ENCODE peak calls at places on chromosomes 3 and 15, in seven cellular contexts. One of them, this sample, is unnamed. For H3K9me3, the result is how much of the 10 kb centered on the place peaks cover.

GRCh38 chr3:61901986-61902385 is 340.6 kb downstream of the PTPRG start:
- DNase-seq in K562: no peak
- DNase-seq in breast epithelium: no peak
- DNase-seq in transverse colon: no peak
- DNase-seq in HepG2: no peak
- DNase-seq in prostate gland: no peak
- DNase-seq in endothelial cell of umbilical vein: no peak
- DNase-seq in this sample: no peak

GRCh38 chr3:58581328-58582091 is 4.3 kb upstream of the FAM107A start:
- DNase-seq in K562: no peak
- DNase-seq in HepG2: no peak
- DNase-seq in breast epithelium: no peak
- DNase-seq in transverse colon: no peak
- DNase-seq in endothelial cell of umbilical vein: no peak
- DNase-seq in prostate gland: no peak
- DNase-seq in this sample: no peak

GRCh38 chr3:129934234-129935123 is 40.0 kb upstream of the TRH start:
- DNase-seq in HepG2: peak
- DNase-seq in transverse colon: no peak
- DNase-seq in K562: peak
- DNase-seq in breast epithelium: no peak
- DNase-seq in prostate gland: no peak
- DNase-seq in endothelial cell of umbilical vein: peak
- DNase-seq in this sample: peak

GRCh38 chr3:50269977-50270413 is 1.0 kb downstream of the SEMA3B start:
- DNase-seq in prostate gland: no peak
- DNase-seq in transverse colon: no peak
- DNase-seq in breast epithelium: no peak
- DNase-seq in endothelial cell of umbilical vein: no peak
- DNase-seq in HepG2: no peak
- DNase-seq in K562: no peak
- DNase-seq in this sample: no peak

GRCh38 chr3:36700537-36701248 is 63.7 kb downstream of the DCLK3 start:
- DNase-seq in endothelial cell of umbilical vein: peak
- DNase-seq in breast epithelium: peak
- DNase-seq in HepG2: peak
- DNase-seq in K562: peak
- DNase-seq in prostate gland: peak
- DNase-seq in transverse colon: no peak
- DNase-seq in this sample: no peak

GRCh38 chr15:77554306-77555080 is 78.2 kb downstream of the LINGO1 start:
- DNase-seq in transverse colon: no peak
- DNase-seq in HepG2: no peak
- DNase-seq in K562: no peak
- DNase-seq in endothelial cell of umbilical vein: no peak
- DNase-seq in prostate gland: no peak
- DNase-seq in breast epithelium: no peak
- DNase-seq in this sample: no peak

GRCh38 chr3:120449701-120450216 is 1.0 kb downstream of the FSTL1 start:
- DNase-seq in prostate gland: no peak
- DNase-seq in K562: no peak
- DNase-seq in breast epithelium: no peak
- DNase-seq in HepG2: no peak
- DNase-seq in endothelial cell of umbilical vein: peak
- DNase-seq in transverse colon: no peak
- DNase-seq in this sample: peak

GRCh38 chr15:48040166-48040817 is 80.5 kb upstream of the SLC24A5 start:
- DNase-seq in endothelial cell of umbilical vein: no peak
- DNase-seq in HepG2: no peak
- DNase-seq in K562: no peak
- DNase-seq in transverse colon: peak
- DNase-seq in prostate gland: no peak
- DNase-seq in breast epithelium: no peak
- DNase-seq in this sample: no peak

GRCh38 chr3:14602804-14603644 is 48.5 kb upstream of the CCDC174 start:
- DNase-seq in HepG2: no peak
- DNase-seq in endothelial cell of umbilical vein: no peak
- DNase-seq in prostate gland: no peak
- DNase-seq in K562: peak
- DNase-seq in transverse colon: no peak
- DNase-seq in breast epithelium: no peak
- DNase-seq in this sample: no peak

GRCh38 chr3:183818706-183819624 is 6.4 kb downstream of the MAP6D1 start:
- DNase-seq in K562: no peak
- DNase-seq in transverse colon: no peak
- DNase-seq in prostate gland: no peak
- DNase-seq in endothelial cell of umbilical vein: no peak
- DNase-seq in breast epithelium: no peak
- DNase-seq in HepG2: no peak
- DNase-seq in this sample: no peak

GRCh38 chr3:110526732-110527727 is 544.6 kb upstream of the NECTIN3 start:
- DNase-seq in transverse colon: no peak
- DNase-seq in HepG2: no peak
- DNase-seq in K562: peak
- DNase-seq in endothelial cell of umbilical vein: peak
- DNase-seq in breast epithelium: no peak
- DNase-seq in prostate gland: no peak
- DNase-seq in this sample: no peak

GRCh38 chr3:155323063-155323666 is 29.7 kb upstream of the STRIT1 start:
- DNase-seq in prostate gland: peak
- DNase-seq in breast epithelium: no peak
- DNase-seq in endothelial cell of umbilical vein: peak
- DNase-seq in transverse colon: peak
- DNase-seq in HepG2: peak
- DNase-seq in K562: peak
- DNase-seq in this sample: no peak

GRCh38 chr3:110925804-110926203 is 145.8 kb upstream of the NECTIN3 start:
- DNase-seq in prostate gland: no peak
- DNase-seq in HepG2: no peak
- DNase-seq in endothelial cell of umbilical vein: no peak
- DNase-seq in breast epithelium: no peak
- DNase-seq in K562: no peak
- DNase-seq in transverse colon: no peak
- DNase-seq in this sample: no peak

GRCh38 chr3:112376996-112377395 is 44.0 kb downstream of the CD200 start:
- DNase-seq in K562: no peak
- DNase-seq in prostate gland: no peak
- DNase-seq in transverse colon: no peak
- DNase-seq in HepG2: no peak
- DNase-seq in breast epithelium: no peak
- DNase-seq in endothelial cell of umbilical vein: peak
- DNase-seq in this sample: no peak

GRCh38 chr3:134482622-134483021 is 3.2 kb downstream of the ANAPC13 start:
- DNase-seq in K562: no peak
- DNase-seq in breast epithelium: no peak
- DNase-seq in prostate gland: no peak
- DNase-seq in transverse colon: no peak
- DNase-seq in HepG2: no peak
- DNase-seq in endothelial cell of umbilical vein: no peak
- DNase-seq in this sample: no peak

GRCh38 chr3:178964551-178964950 is 107.1 kb downstream of the ZMAT3 start:
- DNase-seq in breast epithelium: no peak
- DNase-seq in transverse colon: no peak
- DNase-seq in endothelial cell of umbilical vein: no peak
- DNase-seq in prostate gland: no peak
- DNase-seq in HepG2: no peak
- DNase-seq in K562: no peak
- DNase-seq in this sample: no peak

DNA sequence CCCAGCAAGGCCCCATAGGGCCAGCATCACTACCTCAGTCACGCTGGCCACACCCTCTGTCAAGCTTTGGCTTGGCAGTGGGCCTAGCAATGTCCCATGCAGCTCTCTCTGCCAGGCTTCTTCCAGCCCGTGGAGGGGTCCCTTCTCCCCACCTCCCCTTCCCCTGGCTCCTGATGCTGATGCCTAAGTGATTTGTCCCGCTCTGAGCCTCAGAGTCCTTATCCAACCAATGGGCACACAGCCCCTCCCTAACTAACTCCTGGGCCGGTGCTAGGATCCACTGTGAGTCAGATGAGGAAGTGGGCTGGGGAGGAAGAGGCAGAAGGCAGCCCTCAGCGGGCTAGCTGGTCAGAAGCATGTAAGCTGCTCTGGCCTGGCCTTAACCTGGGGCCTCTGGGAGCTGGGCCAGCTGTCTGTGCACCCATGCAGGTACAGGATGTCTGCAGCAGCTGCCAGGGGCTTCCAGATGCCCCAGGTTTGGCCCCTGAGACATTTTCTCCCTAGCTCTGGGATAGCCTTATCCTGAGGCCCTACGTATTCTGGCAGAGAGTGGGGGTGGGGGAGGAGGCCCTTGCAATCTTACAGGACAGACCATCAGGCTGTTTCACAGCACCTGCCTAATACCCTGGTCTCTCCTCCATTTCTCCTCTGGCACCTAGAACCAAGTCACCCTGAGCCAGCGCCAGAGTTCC is 740 bp upstream of the ZBTB47 start:
- DNase-seq in prostate gland: no peak
- DNase-seq in K562: peak
- DNase-seq in HepG2: peak
- DNase-seq in breast epithelium: peak
- DNase-seq in transverse colon: peak
- DNase-seq in endothelial cell of umbilical vein: peak
- DNase-seq in this sample: peak
- TF ChIP-seq POLR2A in prostate gland: peak
- TF ChIP-seq POLR2A in K562: peak
- TF ChIP-seq POLR2A in HepG2: no peak
- TF ChIP-seq POLR2A in breast epithelium: peak
- TF ChIP-seq POLR2A in transverse colon: peak
- TF ChIP-seq POLR2A in endothelial cell of umbilical vein: peak
- TF ChIP-seq POLR2A in this sample: peak

GRCh38 chr3:6736781-6737180 is 124.1 kb upstream of the GRM7 start:
- DNase-seq in prostate gland: no peak
- DNase-seq in endothelial cell of umbilical vein: no peak
- DNase-seq in transverse colon: no peak
- DNase-seq in K562: no peak
- DNase-seq in breast epithelium: no peak
- DNase-seq in HepG2: no peak
- DNase-seq in this sample: no peak

GRCh38 chr3:6737223-6737994 is 123.5 kb upstream of the GRM7 start:
- DNase-seq in HepG2: no peak
- DNase-seq in transverse colon: no peak
- DNase-seq in breast epithelium: no peak
- DNase-seq in endothelial cell of umbilical vein: no peak
- DNase-seq in prostate gland: no peak
- DNase-seq in K562: no peak
- DNase-seq in this sample: no peak

GRCh38 chr3:6732807-6733206 is 128.1 kb upstream of the GRM7 start:
- DNase-seq in breast epithelium: no peak
- DNase-seq in K562: no peak
- DNase-seq in HepG2: no peak
- DNase-seq in transverse colon: no peak
- DNase-seq in prostate gland: no peak
- DNase-seq in endothelial cell of umbilical vein: no peak
- DNase-seq in this sample: no peak

GRCh38 chr3:6733699-6734394 is 127.1 kb upstream of the GRM7 start:
- DNase-seq in breast epithelium: no peak
- DNase-seq in transverse colon: no peak
- DNase-seq in HepG2: no peak
- DNase-seq in prostate gland: no peak
- DNase-seq in endothelial cell of umbilical vein: no peak
- DNase-seq in K562: no peak
- DNase-seq in this sample: no peak

GRCh38 chr3:6734395-6734746 is 126.5 kb upstream of the GRM7 start:
- DNase-seq in endothelial cell of umbilical vein: no peak
- DNase-seq in K562: no peak
- DNase-seq in transverse colon: no peak
- DNase-seq in HepG2: no peak
- DNase-seq in breast epithelium: no peak
- DNase-seq in prostate gland: no peak
- DNase-seq in this sample: no peak
- H3K9me3 ChIP-seq in endothelial cell of umbilical vein: under half
- H3K9me3 ChIP-seq in K562: under half
- H3K9me3 ChIP-seq in transverse colon: under half
- H3K9me3 ChIP-seq in HepG2: half or more
- H3K9me3 ChIP-seq in breast epithelium: under half
- H3K9me3 ChIP-seq in prostate gland: under half
- H3K9me3 ChIP-seq in this sample: under half

DNA sequence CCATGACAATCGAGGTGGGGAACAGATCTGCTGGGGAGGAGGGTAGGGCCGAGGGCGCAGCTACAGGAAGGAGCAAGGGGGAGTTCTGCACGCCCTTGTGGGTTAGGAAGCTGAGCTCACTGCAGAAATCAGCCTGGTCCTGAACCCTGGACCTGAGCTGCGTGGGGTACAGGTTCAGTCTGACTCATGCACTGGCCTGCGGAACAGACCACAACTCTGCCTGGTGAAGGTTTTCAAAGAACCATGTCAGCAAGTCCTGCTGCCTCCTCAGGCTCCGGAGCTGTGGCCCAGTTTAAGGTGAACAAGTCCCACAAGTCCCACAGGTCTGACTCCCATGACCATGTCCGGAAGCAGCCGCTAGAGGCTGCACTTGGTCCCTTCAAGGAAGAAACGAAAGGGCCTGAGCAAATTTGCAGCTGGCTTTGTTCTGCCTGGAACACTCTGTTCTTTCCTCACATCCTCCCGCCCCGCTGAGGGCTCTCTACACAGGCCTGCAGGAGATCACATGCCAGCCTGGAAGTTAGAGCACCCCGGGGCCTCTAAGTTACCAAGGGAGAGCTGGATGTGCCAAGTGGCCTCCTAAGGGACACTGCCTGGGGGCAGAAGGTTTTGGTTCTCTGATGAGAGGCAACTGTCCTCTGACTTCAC is 49.3 kb upstream of the AKAP13 start:
- DNase-seq in breast epithelium: peak
- DNase-seq in K562: peak
- DNase-seq in endothelial cell of umbilical vein: peak
- DNase-seq in HepG2: peak
- DNase-seq in transverse colon: peak
- DNase-seq in prostate gland: peak
- DNase-seq in this sample: peak
- TF ChIP-seq POLR2AphosphoS5 in breast epithelium: peak
- TF ChIP-seq POLR2AphosphoS5 in K562: no peak
- TF ChIP-seq POLR2AphosphoS5 in endothelial cell of umbilical vein: no peak
- TF ChIP-seq POLR2AphosphoS5 in HepG2: no peak
- TF ChIP-seq POLR2AphosphoS5 in transverse colon: peak
- TF ChIP-seq POLR2AphosphoS5 in prostate gland: peak
- TF ChIP-seq POLR2AphosphoS5 in this sample: peak

GRCh38 chr3:47425383-47425778 is 44.6 kb downstream of the PTPN23 start:
- DNase-seq in prostate gland: no peak
- DNase-seq in transverse colon: no peak
- DNase-seq in HepG2: no peak
- DNase-seq in breast epithelium: no peak
- DNase-seq in endothelial cell of umbilical vein: no peak
- DNase-seq in K562: no peak
- DNase-seq in this sample: no peak
- TF ChIP-seq POLR2A in prostate gland: no peak
- TF ChIP-seq POLR2A in transverse colon: no peak
- TF ChIP-seq POLR2A in HepG2: no peak
- TF ChIP-seq POLR2A in breast epithelium: no peak
- TF ChIP-seq POLR2A in endothelial cell of umbilical vein: no peak
- TF ChIP-seq POLR2A in K562: no peak
- TF ChIP-seq POLR2A in this sample: no peak

GRCh38 chr3:127247292-127247691 is 40.6 kb downstream of the PRR20G start:
- DNase-seq in endothelial cell of umbilical vein: no peak
- DNase-seq in prostate gland: no peak
- DNase-seq in HepG2: no peak
- DNase-seq in transverse colon: no peak
- DNase-seq in K562: no peak
- DNase-seq in breast epithelium: no peak
- DNase-seq in this sample: no peak
- H3K9me3 ChIP-seq in endothelial cell of umbilical vein: under half
- H3K9me3 ChIP-seq in prostate gland: under half
- H3K9me3 ChIP-seq in HepG2: under half
- H3K9me3 ChIP-seq in transverse colon: under half
- H3K9me3 ChIP-seq in K562: under half
- H3K9me3 ChIP-seq in breast epithelium: under half
- H3K9me3 ChIP-seq in this sample: under half